ENCODE peak calls at places on chromosomes 16 and 17, in four cellular contexts. O, A, Y and N are unnamed samples.

GRCh38 chr17:76446449-76447231 is 6.3 kb downstream of the UBE2O start:
- DNase-seq in O (peak; percentile 98), A (no peak), Y (no peak), N (peak; percentile 76)

GRCh38 chr17:37610971-37611370 is 1.8 kb upstream of the SYNRG start:
- DNase-seq in O (no peak), A (no peak), Y (no peak), N (no peak)

GRCh38 chr16:31112711-31113419 is 4.6 kb upstream of the KAT8 start:
- DNase-seq in O (no peak), A (no peak), Y (no peak), N (peak; percentile 80)

GRCh38 chr17:81432873-81433451 is 37.7 kb downstream of the BAHCC1 start:
- DNase-seq in O (peak; percentile 49), A (no peak), Y (peak; percentile 71), N (no peak)

GRCh38 chr16:77564791-77565390 is 130.1 kb upstream of the ADAMTS18 start:
- DNase-seq in O (no peak), A (no peak), Y (no peak), N (no peak)

GRCh38 chr17:10089221-10089799 is 109.1 kb downstream of the GAS7 start:
- DNase-seq in O (no peak), A (no peak), Y (no peak), N (no peak)

GRCh38 chr17:76716834-76717205 is 6.1 kb upstream of the MXRA7 start:
- DNase-seq in O (no peak), A (no peak), Y (no peak), N (no peak)

GRCh38 chr17:4547118-4547906 is 7.9 kb downstream of the MYBBP1A start:
- DNase-seq in O (no peak), A (no peak), Y (no peak), N (no peak)

GRCh38 chr16:28202147-28202746 is 9.5 kb downstream of the XPO6 start:
- DNase-seq in O (no peak), A (no peak), Y (no peak), N (no peak)

GRCh38 chr17:80277751-80278671 is 17.4 kb downstream of the RNF213 start:
- DNase-seq in O (no peak), A (no peak), Y (peak; percentile 43), N (peak; percentile 75)

GRCh38 chr17:40298726-40299125 is 10.3 kb upstream of the RARA start:
- DNase-seq in O (no peak), A (no peak), Y (no peak), N (no peak)

GRCh38 chr16:58082381-58082780 is 46.8 kb downstream of the CFAP20 start:
- DNase-seq in O (no peak), A (no peak), Y (no peak), N (no peak)

GRCh38 chr17:4209611-4210010 is 54.2 kb downstream of the ANKFY1 start:
- DNase-seq in O (no peak), A (no peak), Y (no peak), N (no peak)

GRCh38 chr16:77402672-77403071 is 32.2 kb downstream of the ADAMTS18 start:
- DNase-seq in O (no peak), A (no peak), Y (no peak), N (no peak)

GRCh38 chr17:73613271-73613941 is 30.8 kb downstream of the SDK2 start:
- DNase-seq in O (no peak), A (no peak), Y (no peak), N (no peak)

GRCh38 chr17:41666336-41666680 is 22.4 kb upstream of the EIF1 start:
- DNase-seq in O (peak; percentile 18), A (peak; percentile 37), Y (no peak), N (peak; percentile 49)

GRCh38 chr17:2247005-2247404 is 56.6 kb downstream of the SMG6 start:
- DNase-seq in O (no peak), A (no peak), Y (no peak), N (no peak)

GRCh38 chr17:55122114-55122513 is 142.6 kb upstream of the HLF start:
- DNase-seq in O (no peak), A (no peak), Y (no peak), N (no peak)

GRCh38 chr17:10652984-10653680 is 4.0 kb downstream of the MYH3 start:
- DNase-seq in O (no peak), A (no peak), Y (no peak), N (no peak)

GRCh38 chr17:81322271-81323082 is 27.4 kb upstream of the SLC38A10 start:
- DNase-seq in O (peak; percentile 36), A (no peak), Y (no peak), N (no peak)

GRCh38 chr17:36697907-36698526 is 96.6 kb downstream of the MRM1 start:
- DNase-seq in O (no peak), A (no peak), Y (no peak), N (no peak)

GRCh38 chr17:68257924-68258323 is 10.1 kb downstream of the AMZ2 start:
- DNase-seq in O (no peak), A (no peak), Y (no peak), N (no peak)

GRCh38 chr16:3171181-3171854 is 16.7 kb upstream of the OR1F1 start:
- DNase-seq in O (no peak), A (no peak), Y (peak; percentile 39), N (no peak)

GRCh38 chr17:19996502-19996901 is 12.7 kb upstream of the SPECC1 start:
- DNase-seq in O (no peak), A (no peak), Y (no peak), N (no peak)

GRCh38 chr16:3690991-3691720 is 26.2 kb downstream of the TRAP1 start:
- DNase-seq in O (no peak), A (no peak), Y (no peak), N (no peak)

GRCh38 chr16:27677300-27677699 is 127.4 kb downstream of the KATNIP start:
- DNase-seq in O (no peak), A (no peak), Y (no peak), N (no peak)

GRCh38 chr17:81199482-81199830 is 23.3 kb downstream of the CEP131 start:
- DNase-seq in O (no peak), A (no peak), Y (no peak), N (no peak)

GRCh38 chr17:80732268-80732667 is 187.6 kb downstream of the RPTOR start:
- DNase-seq in O (no peak), A (no peak), Y (no peak), N (no peak)

GRCh38 chr16:80616362-80616761 is 75.6 kb downstream of the DYNLRB2 start:
- DNase-seq in O (no peak), A (no peak), Y (no peak), N (no peak)
- TF ChIP-seq CTCF in O (no peak), A (no peak), Y (no peak), N (no peak)

DNA sequence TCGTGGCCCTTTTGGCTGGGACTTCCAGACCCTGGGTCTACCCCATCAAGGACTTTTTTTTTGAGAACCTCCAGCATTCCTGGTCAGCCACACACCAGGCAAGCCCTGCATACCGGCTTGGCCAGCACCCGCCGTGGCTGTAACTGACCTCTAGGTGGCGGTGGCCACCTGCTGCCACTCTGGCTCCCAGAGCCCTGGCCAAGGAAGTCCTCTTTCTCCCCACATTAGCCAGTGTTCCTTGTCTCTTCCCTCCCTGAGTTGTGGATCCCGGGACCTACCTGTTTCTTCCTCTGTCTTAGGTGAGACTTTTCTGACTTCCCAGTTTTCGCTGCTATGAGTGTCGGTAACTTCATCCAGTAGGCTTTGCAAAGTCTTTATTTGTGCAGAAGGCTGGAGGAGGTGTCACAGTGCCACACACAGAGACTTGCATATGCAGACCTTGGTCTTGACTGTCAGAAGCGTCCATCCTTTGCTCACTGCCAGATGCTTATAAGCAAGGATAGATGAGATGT is 348.3 kb downstream of the CPPED1 start:
- DNase-seq in O (peak; percentile 66), A (no peak), Y (peak; percentile 78), N (peak; percentile 68)
- TF ChIP-seq CTCF in O (peak; percentile 76), A (peak; percentile 61), Y (peak; percentile 87), N (peak; percentile 88)

DNA sequence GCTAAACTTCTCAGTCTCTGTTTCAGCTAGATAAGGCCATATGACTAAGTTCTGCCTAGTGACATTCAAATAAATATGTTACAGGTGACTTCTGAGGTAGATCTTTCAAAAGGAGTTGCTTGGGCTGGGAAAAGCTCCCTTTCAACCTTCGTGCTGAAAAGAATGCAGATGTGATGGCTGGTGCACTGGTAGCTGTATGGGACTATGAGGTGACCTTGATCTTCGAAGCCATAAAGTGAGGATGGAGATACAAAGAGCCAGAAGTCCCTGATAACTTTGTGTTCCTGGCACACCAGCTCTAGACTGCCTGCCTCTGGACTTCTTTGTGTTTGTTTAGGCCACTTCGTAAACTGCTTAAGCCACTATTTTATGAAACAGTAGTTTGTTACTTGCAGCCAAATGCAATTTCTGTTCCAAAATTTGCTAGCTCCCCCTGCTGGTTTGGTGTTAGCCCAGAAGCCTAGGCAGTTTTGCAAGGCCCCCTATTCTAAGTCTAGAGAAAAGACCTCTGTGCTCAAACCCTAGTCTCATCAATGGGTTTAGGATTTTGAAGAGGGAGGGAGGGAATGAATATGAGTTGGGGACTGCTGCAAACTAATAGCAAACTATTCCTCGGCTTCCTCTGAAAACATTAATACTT is 23.3 kb upstream of the ERCC4 start:
- DNase-seq in O (peak; percentile 41), A (no peak), Y (no peak), N (no peak)
- TF ChIP-seq CTCF in O (peak; percentile 65), A (no peak), Y (no peak), N (no peak)

DNA sequence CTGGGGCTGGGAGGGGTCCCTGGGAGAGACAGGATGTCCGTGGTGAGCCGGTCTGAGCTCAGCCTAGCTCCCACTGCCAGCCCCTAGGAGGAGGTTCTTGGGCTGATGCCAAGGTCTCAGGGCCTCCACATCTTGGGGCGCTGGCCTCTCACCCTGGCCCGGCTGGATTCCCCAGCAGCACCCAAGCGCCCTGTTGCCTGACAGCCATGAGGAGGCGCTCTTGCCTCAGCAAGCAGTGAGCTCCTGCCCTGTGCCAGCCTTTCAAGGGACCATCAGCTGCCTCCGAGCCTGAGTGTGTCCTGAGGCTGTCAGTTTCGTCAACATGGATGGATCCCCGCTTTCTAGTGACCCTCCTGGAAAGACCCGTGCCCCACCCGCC is 234.9 kb upstream of the CIBAR2 start:
- DNase-seq in O (no peak), A (no peak), Y (no peak), N (peak; percentile 50)
- TF ChIP-seq CTCF in O (no peak), A (no peak), Y (peak; percentile 54), N (peak; percentile 63)

GRCh38 chr16:81823734-81824133 is 44.6 kb downstream of the PLCG2 start:
- DNase-seq in O (no peak), A (no peak), Y (no peak), N (no peak)

GRCh38 chr16:81821422-81822128 is 42.5 kb downstream of the PLCG2 start:
- DNase-seq in O (no peak), A (no peak), Y (no peak), N (no peak)

GRCh38 chr16:81826523-81826922 is 47.4 kb downstream of the PLCG2 start:
- DNase-seq in O (no peak), A (no peak), Y (no peak), N (no peak)

GRCh38 chr16:81818514-81819304 is 39.6 kb downstream of the PLCG2 start:
- DNase-seq in O (no peak), A (no peak), Y (no peak), N (no peak)

DNA sequence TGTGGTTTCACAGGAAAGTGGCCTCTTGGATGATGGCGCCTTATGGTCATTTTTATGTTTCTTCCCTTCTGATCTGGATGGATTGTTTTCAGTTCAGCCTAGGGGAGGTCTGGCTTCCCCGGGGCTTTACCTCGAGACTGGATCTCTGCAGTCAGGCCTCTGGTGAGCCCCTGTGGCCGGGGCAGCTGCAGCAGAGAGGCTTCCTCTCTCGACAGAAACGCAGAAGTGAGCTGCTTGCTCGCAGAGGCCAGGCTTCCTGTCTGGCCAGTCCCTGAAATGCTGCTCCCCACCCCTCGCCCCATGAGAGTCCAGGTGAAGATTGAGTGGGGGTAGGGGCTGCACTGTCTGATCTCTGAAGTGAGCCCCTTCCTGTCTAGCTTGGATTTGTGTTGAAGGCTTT is 44.0 kb downstream of the PLCG2 start:
- DNase-seq in O (no peak), A (no peak), Y (peak; percentile 67), N (peak; percentile 16)
- TF ChIP-seq CTCF in O (no peak), A (no peak), Y (no peak), N (no peak)